ENCODE peak calls at places on chromosomes 13 and 19, in eight cellular contexts. V is stomach, R is K562, P is H1, O is transverse colon, C is suprapubic skin, I is spleen, H is endothelial cell of umbilical vein. F is an unnamed sample. For H3K36me3, the result is how much of the 10 kb centered on the place peaks cover.

GRCh38 chr19:55244004-55244680 is 14.7 kb downstream of the PPP6R1 start:
- DNase-seq in V (no peak), R (no peak), P (no peak), O (no peak), C (no peak), I (peak), H (no peak), F (no peak)

GRCh38 chr13:95201814-95202521 is 99.3 kb downstream of the ABCC4 start:
- DNase-seq in V (no peak), R (no peak), P (no peak), O (no peak), C (no peak), I (no peak), H (peak), F (no peak)

GRCh38 chr13:45925151-45925550 is 73.6 kb upstream of the SIAH3 start:
- DNase-seq in V (no peak), R (peak), P (no peak), O (no peak), C (no peak), I (no peak), H (peak), F (no peak)

GRCh38 chr19:30580673-30581072 is 208.5 kb downstream of the ZNF536 start:
- DNase-seq in V (no peak), R (no peak), P (no peak), O (no peak), C (no peak), I (no peak), H (no peak), F (no peak)

GRCh38 chr19:3687774-3688706 is 12.2 kb downstream of the PIP5K1C start:
- DNase-seq in V (peak), R (no peak), P (no peak), O (peak), C (no peak), I (peak), H (no peak), F (no peak)

GRCh38 chr13:20336761-20337160 is 104.6 kb upstream of the GJB6 start:
- DNase-seq in V (no peak), R (no peak), P (no peak), O (no peak), C (no peak), I (no peak), H (no peak), F (no peak)

GRCh38 chr13:25196971-25197370 is 24.9 kb upstream of the AMER2 start:
- DNase-seq in V (no peak), R (no peak), P (no peak), O (no peak), C (no peak), I (no peak), H (no peak), F (no peak)

GRCh38 chr19:38718747-38719543 is 25.3 kb downstream of the CAPN12 start:
- DNase-seq in V (peak), R (peak), P (no peak), O (no peak), C (no peak), I (no peak), H (no peak), F (no peak)

GRCh38 chr19:20414133-20414532 is 151.4 kb downstream of the ZNF737 start:
- DNase-seq in V (no peak), R (no peak), P (no peak), O (no peak), C (no peak), I (no peak), H (no peak), F (no peak)

GRCh38 chr19:55304279-55304978 is 20.6 kb downstream of the BRSK1 start:
- DNase-seq in V (peak), R (peak), P (no peak), O (peak), C (no peak), I (no peak), H (no peak), F (no peak)

DNA sequence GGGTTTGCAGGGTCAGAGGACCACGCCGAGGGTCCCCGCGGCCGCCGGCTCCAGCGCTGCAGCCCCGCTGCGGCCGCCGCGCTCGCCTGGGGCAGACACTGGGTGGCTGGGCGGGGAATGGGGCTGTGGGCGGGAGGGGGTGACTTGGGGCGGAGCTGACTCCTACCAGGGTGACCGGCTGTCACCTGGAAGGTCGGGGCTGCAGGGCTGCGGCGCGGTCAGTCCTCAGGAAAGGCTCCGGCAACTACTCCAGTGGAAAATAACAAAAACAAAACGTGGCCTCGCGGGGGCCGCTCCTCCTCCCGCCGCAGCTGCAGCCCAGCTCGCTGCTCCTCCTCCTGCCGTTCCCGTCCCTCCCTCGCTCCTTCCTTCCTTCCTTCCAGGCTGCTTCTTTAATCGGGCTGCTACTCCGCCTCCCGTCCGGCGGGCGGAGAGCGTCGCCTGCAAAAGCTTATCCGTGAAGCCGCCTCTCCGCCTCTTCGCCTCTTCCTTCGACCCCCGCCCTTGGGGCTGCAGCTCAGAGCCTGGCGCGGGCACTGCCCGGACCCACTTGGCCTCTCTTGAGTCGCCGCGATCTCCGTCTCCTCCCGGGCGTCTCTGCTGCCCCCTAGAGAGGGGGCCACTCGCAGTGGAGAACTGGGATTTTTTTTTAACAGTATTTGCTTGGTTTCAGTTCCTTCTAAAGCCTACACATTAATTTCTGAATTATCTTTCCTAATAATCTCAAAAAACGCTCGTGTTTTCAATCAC is at the start of gene TBC1D4:
- DNase-seq in V (peak), R (peak), P (peak), O (peak), C (peak), I (peak), H (peak), F (peak)
- TF ChIP-seq POLR2A in V (no peak), R (no peak), P (peak), O (peak), C (no peak), I (no peak), H (peak), F (no peak)

GRCh38 chr13:49690133-49690989 is 925 bp downstream of the EBPL start:
- DNase-seq in V (peak), R (peak), P (no peak), O (peak), C (no peak), I (no peak), H (peak), F (no peak)
- TF ChIP-seq POLR2AphosphoS5 in V (no peak), R (no peak), P (no peak), O (no peak), C (no peak), I (no peak), H (no peak), F (no peak)

DNA sequence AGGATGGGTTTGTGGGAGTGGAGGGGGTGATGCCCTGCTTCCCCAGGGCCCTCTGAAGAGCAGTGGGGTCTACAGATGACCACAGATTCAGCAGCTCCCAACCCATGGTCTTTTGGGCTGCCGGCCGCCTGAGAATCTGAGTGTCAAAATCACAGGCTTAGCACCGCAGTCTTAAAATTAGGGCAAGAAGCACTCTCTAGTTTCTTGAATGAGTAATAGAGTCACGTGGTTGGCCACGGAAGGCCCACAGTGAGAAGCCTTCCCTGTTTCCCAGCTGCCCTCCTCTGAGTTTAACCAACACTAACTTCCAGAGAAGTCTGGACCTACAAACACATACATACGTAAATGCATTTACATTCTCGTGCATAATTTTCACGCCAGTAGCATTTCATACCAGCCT is 5.2 kb downstream of the PRMT1 start:
- DNase-seq in V (no peak), R (no peak), P (no peak), O (no peak), C (no peak), I (peak), H (no peak), F (no peak)
- H3K36me3 ChIP-seq in V (half or more), R (half or more), P (half or more), O (under half), C (half or more), I (under half), H (under half), F (half or more)

GRCh38 chr19:49879243-49879960 is 1.9 kb downstream of the TBC1D17 start:
- DNase-seq in V (no peak), R (no peak), P (no peak), O (no peak), C (no peak), I (peak), H (no peak), F (no peak)
- TF ChIP-seq POLR2A in V (no peak), R (no peak), P (no peak), O (no peak), C (no peak), I (no peak), H (no peak), F (no peak)

GRCh38 chr19:45446295-45446694 is 21.5 kb upstream of the FOSB start:
- DNase-seq in V (no peak), R (no peak), P (no peak), O (no peak), C (no peak), I (no peak), H (peak), F (no peak)

GRCh38 chr19:45442927-45443461 is 19.3 kb upstream of the ERCC1 start:
- DNase-seq in V (peak), R (peak), P (no peak), O (peak), C (no peak), I (peak), H (peak), F (no peak)

GRCh38 chr19:45445139-45445538 is 21.4 kb upstream of the ERCC1 start:
- DNase-seq in V (no peak), R (no peak), P (no peak), O (no peak), C (no peak), I (no peak), H (no peak), F (no peak)

GRCh38 chr19:45443462-45444317 is 20.0 kb upstream of the ERCC1 start:
- DNase-seq in V (peak), R (peak), P (peak), O (peak), C (peak), I (peak), H (peak), F (peak)

DNA sequence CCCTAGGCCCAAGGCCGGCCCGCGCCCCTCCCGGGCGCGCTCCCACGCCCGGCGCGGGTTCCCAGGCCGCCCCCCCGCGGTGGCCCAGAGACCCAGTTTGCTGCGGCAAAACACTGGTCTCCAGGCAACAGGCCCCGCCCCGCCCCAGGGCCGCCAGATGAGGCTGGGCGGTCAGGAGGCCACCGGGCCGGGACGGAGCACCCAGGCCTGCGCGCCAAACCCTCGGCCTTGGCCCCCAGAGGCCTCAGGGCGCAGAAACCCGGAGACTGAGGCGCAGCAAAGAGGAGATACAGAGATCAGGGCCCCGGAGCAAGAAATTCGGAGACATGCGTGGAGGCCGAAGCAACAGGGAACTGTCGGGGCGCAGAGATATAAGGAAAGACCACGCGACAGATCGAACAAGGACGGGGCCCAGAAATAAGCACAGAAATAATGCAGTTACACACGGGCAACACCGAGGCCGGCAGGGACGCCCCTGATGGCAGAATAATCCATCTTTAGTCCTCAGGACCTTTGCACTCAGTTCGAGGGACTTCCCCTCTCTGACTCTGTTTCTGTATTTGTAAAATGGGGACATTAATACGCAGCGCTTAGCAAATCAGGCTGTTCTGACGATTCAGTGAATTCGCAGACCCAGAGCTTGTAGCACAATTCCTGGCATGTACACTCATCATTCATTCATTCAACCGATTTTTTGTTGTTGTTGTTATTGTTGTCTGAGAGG is 20.8 kb upstream of the ERCC1 start:
- DNase-seq in V (peak), R (peak), P (no peak), O (peak), C (peak), I (peak), H (peak), F (peak)
- TF ChIP-seq POLR2AphosphoS5 in V (peak), R (peak), P (no peak), O (peak), C (peak), I (peak), H (peak), F (peak)

GRCh38 chr13:113472355-113473025 is 18.0 kb downstream of the DCUN1D2 start:
- DNase-seq in V (no peak), R (no peak), P (no peak), O (no peak), C (no peak), I (no peak), H (peak), F (peak)
- H3K36me3 ChIP-seq in V (half or more), R (under half), P (under half), O (under half), C (under half), I (under half), H (under half), F (half or more)

GRCh38 chr13:97388385-97388784 is 45.6 kb upstream of the RAP2A start:
- DNase-seq in V (no peak), R (no peak), P (no peak), O (no peak), C (no peak), I (no peak), H (no peak), F (no peak)
- TF ChIP-seq POLR2A in V (no peak), R (no peak), P (no peak), O (no peak), C (no peak), I (no peak), H (no peak), F (no peak)

GRCh38 chr19:13153627-13154240 is 3.5 kb downstream of the IER2 start:
- DNase-seq in V (peak), R (peak), P (no peak), O (peak), C (no peak), I (peak), H (no peak), F (no peak)
- TF ChIP-seq POLR2AphosphoS5 in V (peak), R (no peak), P (peak), O (peak), C (no peak), I (no peak), H (no peak), F (no peak)